ENCODE peak calls at places on chromosomes 2 and 18, in eight cellular contexts. I is brain microvascular endothelial cell, X is HuH-7.5, E is ovary, Y is heart left ventricle, M is ELR, R is tibial nerve, Q is AG10803. J is an unnamed sample.

GRCh38 chr2:227411320-227411989 is 23.7 kb upstream of the SCYGR1 start:
- DNase-seq in E (no peak), Y (no peak), I (peak; percentile 70), Q (peak; percentile 40), X (no peak), R (no peak), M (peak; percentile 61), J (no peak)

GRCh38 chr2:222709191-222709891 is 37.9 kb downstream of the MOGAT1 start:
- DNase-seq in Y (peak; percentile 84), Q (peak; percentile 97), I (peak; percentile 100), E (no peak), X (peak; percentile 52), M (peak; percentile 97), R (peak; percentile 33), J (peak; percentile 99)

GRCh38 chr2:32882911-32883810 is 63.6 kb upstream of the LTBP1 start:
- DNase-seq in M (no peak), R (no peak), E (no peak), Y (no peak), I (no peak), X (no peak), Q (peak; percentile 93), J (peak; percentile 56)

GRCh38 chr18:11887305-11888262 is 20.5 kb downstream of the MPPE1 start:
- DNase-seq in Y (no peak), E (no peak), I (no peak), M (no peak), X (no peak), Q (no peak), R (no peak), J (no peak)

GRCh38 chr2:191105082-191105481 is 45.7 kb downstream of the STAT4 start:
- DNase-seq in E (no peak), X (no peak), Q (peak; percentile 15), I (peak; percentile 38), M (peak; percentile 50), Y (no peak), R (no peak), J (peak; percentile 9)

GRCh38 chr2:113799375-113799774 is 42.9 kb upstream of the SLC35F5 start:
- DNase-seq in Q (peak; percentile 49), X (no peak), I (no peak), Y (no peak), M (no peak), E (no peak), R (no peak), J (no peak)

GRCh38 chr2:216474925-216475670 is 23.5 kb upstream of the RPL37A start:
- DNase-seq in I (no peak), Y (no peak), R (no peak), E (no peak), Q (no peak), M (no peak), X (no peak), J (no peak)

GRCh38 chr2:26356771-26357170 is 10.2 kb upstream of the ADGRF3 start:
- DNase-seq in R (no peak), Y (no peak), I (no peak), M (no peak), X (no peak), E (no peak), Q (no peak), J (no peak)

GRCh38 chr2:101064868-101065549 is 62.9 kb downstream of the RPL31 start:
- DNase-seq in M (peak; percentile 84), X (peak; percentile 31), R (no peak), E (no peak), I (peak; percentile 40), Q (peak; percentile 29), Y (no peak), J (peak; percentile 27)

GRCh38 chr2:135850811-135851668 is 14.1 kb upstream of the LCT start:
- DNase-seq in M (no peak), Q (no peak), Y (no peak), X (no peak), I (no peak), R (no peak), E (no peak), J (no peak)

GRCh38 chr18:59904051-59904601 is 4.3 kb downstream of the PMAIP1 start:
- DNase-seq in Q (peak; percentile 25), R (no peak), X (no peak), M (peak; percentile 59), I (no peak), Y (no peak), E (no peak), J (peak; percentile 46)

GRCh38 chr2:26941486-26941885 is 29.0 kb upstream of the MAPRE3 start:
- DNase-seq in I (no peak), R (no peak), M (peak; percentile 62), Q (no peak), E (no peak), X (no peak), Y (no peak), J (no peak)

GRCh38 chr2:241901018-241901380 is 31.5 kb downstream of the RTP5 start:
- DNase-seq in Q (no peak), R (no peak), M (no peak), I (no peak), X (no peak), E (peak; percentile 49), Y (no peak), J (no peak)

GRCh38 chr2:152506843-152507242 is 171.9 kb downstream of the FMNL2 start:
- DNase-seq in X (no peak), M (peak; percentile 94), R (no peak), I (peak; percentile 88), Y (no peak), Q (no peak), E (no peak), J (peak; percentile 93)

GRCh38 chr2:170711774-170712652 is 3.1 kb upstream of the SP5 start:
- DNase-seq in R (no peak), E (peak; percentile 33), M (no peak), I (no peak), Q (no peak), X (peak; percentile 49), Y (no peak), J (no peak)

GRCh38 chr2:128414946-128415767 is 96.5 kb upstream of the HS6ST1 start:
- DNase-seq in R (no peak), M (no peak), Y (no peak), X (no peak), I (no peak), Q (no peak), E (peak; percentile 3), J (no peak)

GRCh38 chr18:75070625-75071483 is 138.1 kb downstream of the PTGR3 start:
- DNase-seq in M (peak; percentile 94), Y (peak; percentile 44), X (no peak), R (no peak), E (no peak), I (peak; percentile 57), Q (peak; percentile 61), J (peak; percentile 86)

GRCh38 chr2:238130696-238131628 is 7.5 kb upstream of the KLHL30 start:
- DNase-seq in I (no peak), X (no peak), E (no peak), Y (peak; percentile 18), R (no peak), M (no peak), Q (no peak), J (no peak)

GRCh38 chr2:11899264-11899818 is 152.9 kb downstream of the LPIN1 start:
- DNase-seq in Y (no peak), Q (peak; percentile 54), R (no peak), I (peak; percentile 63), X (no peak), E (no peak), M (peak; percentile 78), J (peak; percentile 65)

GRCh38 chr2:241771286-241772062 is 5.1 kb upstream of the GAL3ST2 start:
- DNase-seq in Q (peak; percentile 39), X (peak; percentile 18), E (peak; percentile 72), Y (no peak), I (no peak), R (no peak), M (no peak), J (peak; percentile 24)

GRCh38 chr2:238631491-238632180 is 204.9 kb downstream of the ASB1 start:
- DNase-seq in E (no peak), I (no peak), X (no peak), Q (no peak), R (no peak), Y (no peak), M (no peak), J (no peak)

GRCh38 chr2:178234648-178235047 is 40.3 kb downstream of the OSBPL6 start:
- DNase-seq in E (no peak), R (no peak), I (no peak), X (no peak), Y (no peak), Q (peak; percentile 67), M (peak; percentile 37), J (peak; percentile 34)

GRCh38 chr2:161136696-161137324 is 23.4 kb upstream of the TANK start:
- DNase-seq in I (peak; percentile 23), X (no peak), Y (no peak), Q (peak; percentile 23), R (no peak), M (peak; percentile 39), E (no peak), J (peak; percentile 52)

GRCh38 chr18:61850756-61851155 is 42.1 kb downstream of the RNF152 start:
- DNase-seq in X (no peak), Y (no peak), E (no peak), M (no peak), Q (no peak), I (no peak), R (no peak), J (no peak)

GRCh38 chr2:174561283-174562275 is 36.0 kb downstream of the WIPF1 start:
- DNase-seq in Q (peak; percentile 77), I (no peak), M (no peak), Y (peak; percentile 79), E (peak; percentile 88), R (no peak), X (no peak), J (peak; percentile 85)

GRCh38 chr18:70621710-70622109 is 332.9 kb downstream of the SOCS6 start:
- DNase-seq in R (no peak), M (no peak), I (no peak), Q (no peak), Y (no peak), X (no peak), E (no peak), J (no peak)

GRCh38 chr2:205060269-205060668 is 515.0 kb downstream of the PARD3B start:
- DNase-seq in X (no peak), Q (peak; percentile 84), Y (no peak), R (no peak), E (no peak), I (peak; percentile 55), M (peak; percentile 56), J (peak; percentile 84)

GRCh38 chr2:152762202-152762601 is 43.8 kb downstream of the ARL6IP6 start:
- DNase-seq in X (no peak), M (peak; percentile 89), Y (no peak), E (no peak), Q (peak; percentile 91), I (peak; percentile 77), R (no peak), J (peak; percentile 97)

GRCh38 chr2:134348239-134348638 is 94.4 kb downstream of the MGAT5 start:
- DNase-seq in X (no peak), M (peak; percentile 19), I (peak; percentile 77), Q (peak; percentile 63), E (no peak), Y (no peak), R (no peak), J (no peak)

GRCh38 chr2:126889071-126889470 is 9.6 kb upstream of the TEX51 start:
- DNase-seq in I (no peak), E (no peak), Q (no peak), Y (no peak), M (no peak), R (no peak), X (no peak), J (no peak)

GRCh38 chr2:163735692-163736432 is at the start of gene FIGN:
- DNase-seq in Q (peak; percentile 92), M (peak; percentile 77), R (peak; percentile 61), E (peak; percentile 92), Y (peak; percentile 84), X (peak; percentile 72), I (peak; percentile 86), J (peak; percentile 95)

GRCh38 chr2:23566236-23567142 is 181.5 kb downstream of the KLHL29 start:
- DNase-seq in Q (peak; percentile 59), X (peak; percentile 70), R (no peak), E (no peak), Y (no peak), M (peak; percentile 39), I (no peak), J (no peak)

GRCh38 chr2:29072971-29073725 is 1.2 kb downstream of the PCARE start:
- DNase-seq in Q (no peak), M (no peak), E (no peak), X (no peak), Y (no peak), I (no peak), R (no peak), J (no peak)

GRCh38 chr2:144503221-144503620 is 16.7 kb downstream of the ZEB2 start:
- DNase-seq in E (no peak), R (no peak), I (no peak), Y (no peak), Q (no peak), X (no peak), M (no peak), J (no peak)

J was measured in fibroblast of lung.